ENCODE peak calls at places on chromosome 22, in six cellular contexts. One of them, this sample, is unnamed.

GRCh38 chr22:44153705-44154104 is 27.0 kb upstream of the PARVG start:
- DNase-seq in A549: no peak
- DNase-seq in suprapubic skin: no peak
- DNase-seq in transverse colon: no peak
- DNase-seq in ovary: no peak
- DNase-seq in tibial nerve: no peak
- DNase-seq in this sample: no peak

GRCh38 chr22:24812950-24813349 is 6.9 kb downstream of the SGSM1 start:
- DNase-seq in A549: no peak
- DNase-seq in suprapubic skin: no peak
- DNase-seq in transverse colon: no peak
- DNase-seq in ovary: no peak
- DNase-seq in tibial nerve: no peak
- DNase-seq in this sample: no peak

GRCh38 chr22:43823353-43823908 is 11.3 kb upstream of the EFCAB6 start:
- DNase-seq in A549: peak
- DNase-seq in suprapubic skin: peak
- DNase-seq in transverse colon: no peak
- DNase-seq in ovary: peak
- DNase-seq in tibial nerve: no peak
- DNase-seq in this sample: peak

GRCh38 chr22:11253000-11253511 is 4274.9 kb upstream of the OR11H1 start:
- DNase-seq in A549: no peak
- DNase-seq in suprapubic skin: peak
- DNase-seq in transverse colon: no peak
- DNase-seq in ovary: no peak
- DNase-seq in tibial nerve: no peak
- DNase-seq in this sample: no peak

GRCh38 chr22:36381513-36382079 is 6.2 kb downstream of the MYH9 start:
- DNase-seq in A549: no peak
- DNase-seq in suprapubic skin: no peak
- DNase-seq in transverse colon: no peak
- DNase-seq in ovary: no peak
- DNase-seq in tibial nerve: no peak
- DNase-seq in this sample: no peak

GRCh38 chr22:46066691-46067090 is 83.6 kb upstream of the PPARA start:
- DNase-seq in A549: no peak
- DNase-seq in suprapubic skin: peak
- DNase-seq in transverse colon: peak
- DNase-seq in ovary: peak
- DNase-seq in tibial nerve: peak
- DNase-seq in this sample: peak

GRCh38 chr22:38700271-38700788 is 413 bp downstream of the JOSD1 start:
- DNase-seq in A549: no peak
- DNase-seq in suprapubic skin: peak
- DNase-seq in transverse colon: peak
- DNase-seq in ovary: peak
- DNase-seq in tibial nerve: peak
- DNase-seq in this sample: peak

GRCh38 chr22:42742940-42743339 is 22.3 kb upstream of the A4GALT start:
- DNase-seq in A549: no peak
- DNase-seq in suprapubic skin: no peak
- DNase-seq in transverse colon: no peak
- DNase-seq in ovary: no peak
- DNase-seq in tibial nerve: no peak
- DNase-seq in this sample: no peak

GRCh38 chr22:31329029-31329428 is 17.1 kb downstream of the PATZ1 start:
- DNase-seq in A549: no peak
- DNase-seq in suprapubic skin: no peak
- DNase-seq in transverse colon: no peak
- DNase-seq in ovary: no peak
- DNase-seq in tibial nerve: no peak
- DNase-seq in this sample: no peak

GRCh38 chr22:45781941-45782340 is 110.3 kb downstream of the ATXN10 start:
- DNase-seq in A549: no peak
- DNase-seq in suprapubic skin: no peak
- DNase-seq in transverse colon: no peak
- DNase-seq in ovary: no peak
- DNase-seq in tibial nerve: no peak
- DNase-seq in this sample: no peak

GRCh38 chr22:46074771-46075551 is 75.4 kb upstream of the PPARA start:
- DNase-seq in A549: no peak
- DNase-seq in suprapubic skin: peak
- DNase-seq in transverse colon: peak
- DNase-seq in ovary: peak
- DNase-seq in tibial nerve: peak
- DNase-seq in this sample: peak

GRCh38 chr22:24240381-24240780 is 4.5 kb downstream of the GGT5 start:
- DNase-seq in A549: no peak
- DNase-seq in suprapubic skin: no peak
- DNase-seq in transverse colon: no peak
- DNase-seq in ovary: no peak
- DNase-seq in tibial nerve: no peak
- DNase-seq in this sample: no peak

GRCh38 chr22:24985824-24986214 is 33.3 kb downstream of the KIAA1671 start:
- DNase-seq in A549: no peak
- DNase-seq in suprapubic skin: no peak
- DNase-seq in transverse colon: no peak
- DNase-seq in ovary: peak
- DNase-seq in tibial nerve: no peak
- DNase-seq in this sample: no peak

GRCh38 chr22:19843857-19844422 is 10.7 kb downstream of the GNB1L start:
- DNase-seq in A549: no peak
- DNase-seq in suprapubic skin: no peak
- DNase-seq in transverse colon: no peak
- DNase-seq in ovary: no peak
- DNase-seq in tibial nerve: no peak
- DNase-seq in this sample: no peak

GRCh38 chr22:29003975-29004646 is 57.5 kb downstream of the C22orf31 start:
- DNase-seq in A549: no peak
- DNase-seq in suprapubic skin: no peak
- DNase-seq in transverse colon: no peak
- DNase-seq in ovary: no peak
- DNase-seq in tibial nerve: no peak
- DNase-seq in this sample: peak

GRCh38 chr22:23608583-23608982 is 23.5 kb downstream of the DRICH1 start:
- DNase-seq in A549: no peak
- DNase-seq in suprapubic skin: no peak
- DNase-seq in transverse colon: no peak
- DNase-seq in ovary: no peak
- DNase-seq in tibial nerve: no peak
- DNase-seq in this sample: no peak

GRCh38 chr22:25420925-25421904 is 143.3 kb upstream of the GRK3 start:
- DNase-seq in A549: no peak
- DNase-seq in suprapubic skin: no peak
- DNase-seq in transverse colon: no peak
- DNase-seq in ovary: no peak
- DNase-seq in tibial nerve: no peak
- DNase-seq in this sample: no peak

GRCh38 chr22:43242627-43243026 is 55.7 kb upstream of the TTLL12 start:
- DNase-seq in A549: no peak
- DNase-seq in suprapubic skin: no peak
- DNase-seq in transverse colon: no peak
- DNase-seq in ovary: no peak
- DNase-seq in tibial nerve: no peak
- DNase-seq in this sample: no peak

GRCh38 chr22:39087098-39087497 is 9.9 kb upstream of the APOBEC3H start:
- DNase-seq in A549: no peak
- DNase-seq in suprapubic skin: no peak
- DNase-seq in transverse colon: no peak
- DNase-seq in ovary: no peak
- DNase-seq in tibial nerve: no peak
- DNase-seq in this sample: no peak

GRCh38 chr22:46714550-46714949 is 23.5 kb downstream of the CERK start:
- DNase-seq in A549: no peak
- DNase-seq in suprapubic skin: no peak
- DNase-seq in transverse colon: no peak
- DNase-seq in ovary: no peak
- DNase-seq in tibial nerve: no peak
- DNase-seq in this sample: no peak

GRCh38 chr22:31683181-31684105 is 21.4 kb upstream of the PISD start:
- DNase-seq in A549: no peak
- DNase-seq in suprapubic skin: no peak
- DNase-seq in transverse colon: no peak
- DNase-seq in ovary: no peak
- DNase-seq in tibial nerve: no peak
- DNase-seq in this sample: no peak

GRCh38 chr22:31691408-31691807 is 29.4 kb upstream of the PISD start:
- DNase-seq in A549: no peak
- DNase-seq in suprapubic skin: no peak
- DNase-seq in transverse colon: no peak
- DNase-seq in ovary: no peak
- DNase-seq in tibial nerve: no peak
- DNase-seq in this sample: no peak

GRCh38 chr22:30262112-30262511 is 4.5 kb downstream of the OSM start:
- DNase-seq in A549: no peak
- DNase-seq in suprapubic skin: no peak
- DNase-seq in transverse colon: no peak
- DNase-seq in ovary: no peak
- DNase-seq in tibial nerve: no peak
- DNase-seq in this sample: no peak

GRCh38 chr22:30265131-30265720 is 1.4 kb downstream of the OSM start:
- DNase-seq in A549: no peak
- DNase-seq in suprapubic skin: no peak
- DNase-seq in transverse colon: no peak
- DNase-seq in ovary: no peak
- DNase-seq in tibial nerve: no peak
- DNase-seq in this sample: no peak

GRCh38 chr22:30263883-30264282 is 2.8 kb downstream of the OSM start:
- DNase-seq in A549: no peak
- DNase-seq in suprapubic skin: no peak
- DNase-seq in transverse colon: no peak
- DNase-seq in ovary: no peak
- DNase-seq in tibial nerve: no peak
- DNase-seq in this sample: no peak

GRCh38 chr22:30261134-30261533 is 5.5 kb downstream of the OSM start:
- DNase-seq in A549: no peak
- DNase-seq in suprapubic skin: no peak
- DNase-seq in transverse colon: no peak
- DNase-seq in ovary: no peak
- DNase-seq in tibial nerve: no peak
- DNase-seq in this sample: no peak

GRCh38 chr22:30262917-30263741 is 3.5 kb downstream of the OSM start:
- DNase-seq in A549: no peak
- DNase-seq in suprapubic skin: no peak
- DNase-seq in transverse colon: peak
- DNase-seq in ovary: peak
- DNase-seq in tibial nerve: peak
- DNase-seq in this sample: peak
- H3K4me3 ChIP-seq in A549: no peak
- H3K4me3 ChIP-seq in suprapubic skin: peak
- H3K4me3 ChIP-seq in transverse colon: no peak
- H3K4me3 ChIP-seq in ovary: no peak
- H3K4me3 ChIP-seq in tibial nerve: peak
- H3K4me3 ChIP-seq in this sample: peak

GRCh38 chr22:41301085-41302015 is at the start of gene ZC3H7B:
- DNase-seq in A549: peak
- DNase-seq in suprapubic skin: peak
- DNase-seq in transverse colon: peak
- DNase-seq in ovary: peak
- DNase-seq in tibial nerve: peak
- DNase-seq in this sample: peak
- TF ChIP-seq POLR2A in A549: peak
- TF ChIP-seq POLR2A in suprapubic skin: peak
- TF ChIP-seq POLR2A in transverse colon: peak
- TF ChIP-seq POLR2A in ovary: no peak
- TF ChIP-seq POLR2A in tibial nerve: peak
- TF ChIP-seq POLR2A in this sample: no peak

DNA sequence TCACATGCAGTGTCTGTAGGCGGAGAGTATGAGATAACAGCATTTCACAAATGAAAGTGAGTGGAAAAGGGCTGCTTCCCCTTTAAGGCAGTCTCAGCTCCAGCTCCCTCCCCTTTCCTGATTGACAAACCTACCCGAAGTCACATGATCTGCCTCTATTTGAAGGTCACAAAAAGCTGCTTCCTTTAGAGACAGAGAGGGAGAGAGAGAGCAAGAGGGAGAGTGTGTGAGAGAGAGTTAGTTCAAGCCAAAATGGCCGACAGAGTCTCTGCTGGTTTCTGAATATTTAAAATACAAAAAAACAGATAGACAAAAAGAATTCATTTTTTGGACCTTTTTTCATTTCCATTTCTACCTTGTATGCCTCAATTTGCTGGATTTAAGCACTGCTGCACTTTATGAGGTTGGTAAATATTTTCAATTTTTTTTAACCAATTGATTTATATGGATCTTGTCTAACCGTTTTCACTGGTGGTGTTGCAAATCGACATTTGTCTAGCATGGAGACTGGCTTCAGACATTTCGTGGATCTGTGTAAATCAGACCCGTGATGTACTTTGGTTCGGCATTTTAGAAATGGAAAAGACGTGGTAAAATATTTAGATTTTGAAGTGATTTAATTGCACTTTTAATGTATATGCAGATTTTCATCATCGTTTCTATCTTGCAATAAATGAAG is at the start of gene TNRC6B:
- DNase-seq in A549: peak
- DNase-seq in suprapubic skin: peak
- DNase-seq in transverse colon: peak
- DNase-seq in ovary: peak
- DNase-seq in tibial nerve: peak
- DNase-seq in this sample: peak
- TF ChIP-seq EP300 in A549: no peak
- TF ChIP-seq EP300 in suprapubic skin: no peak
- TF ChIP-seq EP300 in transverse colon: no peak
- TF ChIP-seq EP300 in ovary: peak
- TF ChIP-seq EP300 in tibial nerve: peak
- TF ChIP-seq EP300 in this sample: no peak

GRCh38 chr22:27495325-27495724 is 306.2 kb downstream of the MN1 start:
- DNase-seq in A549: no peak
- DNase-seq in suprapubic skin: no peak
- DNase-seq in transverse colon: no peak
- DNase-seq in ovary: no peak
- DNase-seq in tibial nerve: no peak
- DNase-seq in this sample: no peak

GRCh38 chr22:27493797-27494196 is 307.8 kb downstream of the MN1 start:
- DNase-seq in A549: no peak
- DNase-seq in suprapubic skin: no peak
- DNase-seq in transverse colon: no peak
- DNase-seq in ovary: no peak
- DNase-seq in tibial nerve: no peak
- DNase-seq in this sample: no peak

GRCh38 chr22:27492566-27493201 is 308.9 kb downstream of the MN1 start:
- DNase-seq in A549: no peak
- DNase-seq in suprapubic skin: no peak
- DNase-seq in transverse colon: no peak
- DNase-seq in ovary: no peak
- DNase-seq in tibial nerve: no peak
- DNase-seq in this sample: no peak

GRCh38 chr22:27491888-27492287 is 309.7 kb downstream of the MN1 start:
- DNase-seq in A549: no peak
- DNase-seq in suprapubic skin: no peak
- DNase-seq in transverse colon: no peak
- DNase-seq in ovary: no peak
- DNase-seq in tibial nerve: no peak
- DNase-seq in this sample: no peak

DNA sequence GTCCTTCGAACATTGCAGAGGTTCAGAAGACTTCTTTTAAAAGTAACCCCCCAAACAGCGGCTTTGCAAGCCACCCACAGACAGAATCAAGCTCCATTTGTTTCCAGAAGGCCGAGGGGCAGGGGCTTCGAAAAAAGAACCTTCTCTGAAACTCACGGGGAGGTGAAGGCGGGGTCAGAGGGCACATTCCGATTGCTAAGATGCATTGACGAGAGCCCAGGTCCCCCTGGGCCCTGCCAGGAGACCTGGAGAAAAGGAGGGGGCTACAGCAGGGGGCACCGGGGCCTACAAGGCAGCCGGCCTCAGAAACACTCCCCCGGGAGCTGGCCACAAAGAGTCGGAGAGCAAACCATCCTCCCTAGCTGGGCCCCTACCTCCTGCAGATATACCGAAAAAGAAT is 306.7 kb downstream of the MN1 start:
- DNase-seq in A549: no peak
- DNase-seq in suprapubic skin: no peak
- DNase-seq in transverse colon: no peak
- DNase-seq in ovary: no peak
- DNase-seq in tibial nerve: no peak
- DNase-seq in this sample: no peak
- H3K4me3 ChIP-seq in A549: no peak
- H3K4me3 ChIP-seq in suprapubic skin: no peak
- H3K4me3 ChIP-seq in transverse colon: no peak
- H3K4me3 ChIP-seq in ovary: no peak
- H3K4me3 ChIP-seq in tibial nerve: no peak
- H3K4me3 ChIP-seq in this sample: no peak